ENCODE peak calls at places on chromosomes 7 and 10, in eight cellular contexts. L, X, B, T, I, Q, D and V are unnamed samples.
A peak's percentile ranks its signal among the peaks of the same experiment; 100 is the strongest.

GRCh38 chr7:1758417-1758858 is 88.4 kb downstream of the ELFN1 start:
- DNase-seq in Q (no peak), T (no peak), D (peak; percentile 54), I (peak; percentile 59), B (peak; percentile 41), L (no peak), X (peak; percentile 35), V (peak; percentile 64)

GRCh38 chr10:28987555-28988320 is 301.1 kb upstream of the LYZL1 start:
- DNase-seq in L (no peak), B (no peak), X (no peak), T (no peak), Q (no peak), I (no peak), D (no peak), V (no peak)

GRCh38 chr10:100970076-100970913 is 991 bp downstream of the SEMA4G start:
- DNase-seq in L (no peak), Q (no peak), B (no peak), X (no peak), T (no peak), I (peak; percentile 52), D (peak; percentile 77), V (peak; percentile 42)

GRCh38 chr10:58746470-58747185 is 234.0 kb downstream of the BICC1 start:
- DNase-seq in B (no peak), D (no peak), T (no peak), X (peak; percentile 17), Q (no peak), L (no peak), I (peak; percentile 43), V (no peak)

GRCh38 chr7:44379366-44380178 is 54.2 kb upstream of the CAMK2B start:
- DNase-seq in D (no peak), Q (no peak), I (no peak), L (peak; percentile 40), B (peak; percentile 48), T (no peak), X (peak; percentile 29), V (no peak)

GRCh38 chr7:10128748-10129147 is 844.9 kb upstream of the PHF14 start:
- DNase-seq in B (no peak), Q (no peak), X (no peak), L (no peak), I (peak; percentile 52), T (no peak), D (peak; percentile 4), V (peak; percentile 47)

GRCh38 chr10:77505431-77506334 is 131.9 kb downstream of the KCNMA1 start:
- DNase-seq in B (peak; percentile 88), D (no peak), T (no peak), L (peak; percentile 89), Q (peak; percentile 85), I (no peak), X (peak; percentile 64), V (no peak)

GRCh38 chr10:46543379-46544014 is 13.0 kb downstream of the GPRIN2 start:
- DNase-seq in X (no peak), B (no peak), T (no peak), I (no peak), D (no peak), Q (no peak), L (no peak), V (no peak)

GRCh38 chr7:121582258-121582657 is 186.2 kb upstream of the FAM3C start:
- DNase-seq in Q (no peak), I (no peak), X (no peak), T (no peak), D (no peak), B (no peak), L (no peak), V (no peak)

GRCh38 chr7:121591916-121592315 is 195.8 kb upstream of the FAM3C start:
- DNase-seq in I (no peak), T (no peak), L (no peak), B (no peak), X (no peak), Q (no peak), D (no peak), V (no peak)

DNA sequence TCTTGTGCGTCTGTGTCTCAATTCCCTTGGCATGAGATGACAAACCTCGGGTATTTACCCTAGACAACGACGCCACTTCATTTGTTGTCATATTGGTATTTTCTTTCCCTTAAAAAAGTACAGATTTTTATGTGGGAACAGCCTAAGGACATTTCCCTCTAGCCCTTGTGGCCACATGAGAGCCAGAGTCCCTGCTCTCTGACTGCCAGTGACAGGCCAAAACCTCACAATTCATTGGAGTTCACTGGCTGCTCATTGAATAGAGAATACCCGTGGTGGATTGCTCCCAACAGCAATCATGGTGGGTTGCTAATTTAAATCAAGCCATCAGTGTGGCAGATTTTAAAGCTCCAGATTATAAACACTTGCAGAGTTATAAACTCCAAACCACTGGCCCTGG is 191.3 kb upstream of the FAM3C start:
- DNase-seq in B (no peak), D (no peak), T (no peak), Q (no peak), I (no peak), L (no peak), X (no peak), V (no peak)
- TF ChIP-seq CTCF in B (no peak), D (no peak), T (no peak), Q (no peak), I (no peak), L (no peak), X (no peak), V (no peak)

GRCh38 chr10:35382096-35382495 is 45.8 kb downstream of the CCNY start:
- DNase-seq in I (no peak), X (no peak), T (no peak), B (no peak), Q (no peak), D (no peak), L (no peak), V (no peak)

GRCh38 chr10:35377050-35377723 is 40.9 kb downstream of the CCNY start:
- DNase-seq in D (no peak), I (no peak), Q (no peak), L (no peak), X (no peak), B (peak; percentile 48), T (no peak), V (no peak)

GRCh38 chr10:35375091-35375765 is 38.9 kb downstream of the CCNY start:
- DNase-seq in I (no peak), Q (no peak), L (no peak), D (no peak), X (peak; percentile 45), B (peak; percentile 62), T (no peak), V (no peak)

GRCh38 chr10:35378547-35379210 is 42.4 kb downstream of the CCNY start:
- DNase-seq in Q (no peak), T (no peak), B (peak; percentile 72), X (peak; percentile 54), L (no peak), D (peak; percentile 62), I (no peak), V (no peak)

DNA sequence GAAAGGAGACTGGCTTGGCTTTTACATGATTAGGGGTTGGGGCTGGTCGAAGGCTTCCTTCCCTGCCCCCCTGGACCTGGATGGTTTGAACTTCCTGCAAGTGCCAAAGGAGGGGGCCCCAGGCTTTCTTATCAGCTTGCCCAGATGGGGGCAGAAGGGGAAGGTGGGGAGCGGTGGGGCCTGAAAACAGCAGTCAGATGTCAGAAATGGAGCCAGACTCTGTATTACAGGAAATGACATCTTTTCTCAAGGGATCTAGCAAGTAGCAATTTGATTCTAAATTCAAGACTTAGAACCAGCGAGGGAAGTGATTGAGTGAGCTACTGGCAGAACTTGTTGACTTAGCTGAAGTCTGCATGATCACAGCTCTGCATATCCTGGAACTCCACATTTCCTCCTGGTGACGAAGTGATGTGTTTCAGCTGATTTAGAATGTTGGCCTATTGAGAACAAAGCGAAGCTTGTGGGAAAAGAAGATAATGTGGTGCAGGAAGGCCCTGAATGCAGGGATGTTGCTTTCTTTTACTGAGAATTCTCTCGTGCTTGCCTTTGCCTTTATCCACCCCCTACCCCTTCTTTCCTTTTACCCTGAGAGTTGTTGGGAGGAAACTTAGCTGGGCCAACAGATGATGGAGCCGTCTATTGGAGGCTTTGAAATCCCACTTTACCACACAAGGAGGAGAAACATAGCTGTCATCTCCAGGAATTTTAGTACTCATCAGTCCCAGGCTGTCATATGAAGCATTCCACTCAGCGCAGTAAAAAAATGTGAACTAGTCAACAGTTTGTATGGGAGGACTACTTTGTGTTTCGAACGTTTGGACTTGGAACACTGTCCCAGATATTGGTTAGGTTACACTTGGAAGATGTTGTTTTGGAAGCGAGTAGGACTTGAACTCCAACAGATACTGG is 43.2 kb downstream of the CCNY start:
- DNase-seq in D (peak; percentile 93), I (peak; percentile 67), Q (no peak), L (no peak), T (peak; percentile 69), B (peak; percentile 93), X (peak; percentile 94), V (no peak)
- H3K4me3 ChIP-seq in D (peak overlapping the region; percentile 27), I (no peak overlapping the region), Q (no peak overlapping the region), L (no peak overlapping the region), T (no peak overlapping the region), B (no peak overlapping the region), X (peak overlapping the region; percentile 21), V (no peak overlapping the region)

GRCh38 chr10:62075414-62075813 is 173.9 kb downstream of the ARID5B start:
- DNase-seq in T (no peak), I (no peak), B (no peak), Q (no peak), X (no peak), D (no peak), L (peak; percentile 65), V (no peak)

GRCh38 chr10:62075912-62076311 is 174.4 kb downstream of the ARID5B start:
- DNase-seq in B (no peak), D (no peak), Q (no peak), T (no peak), I (no peak), L (peak; percentile 38), X (no peak), V (no peak)

GRCh38 chr10:62079885-62080559 is 178.5 kb downstream of the ARID5B start:
- DNase-seq in L (no peak), D (no peak), X (no peak), Q (no peak), T (peak; percentile 44), I (no peak), B (no peak), V (no peak)

GRCh38 chr10:62076872-62077271 is 175.4 kb downstream of the ARID5B start:
- DNase-seq in B (peak; percentile 90), D (no peak), Q (peak; percentile 27), L (peak; percentile 73), I (no peak), X (peak; percentile 58), T (no peak), V (no peak)

GRCh38 chr10:62077330-62078015 is 176.0 kb downstream of the ARID5B start:
- DNase-seq in X (no peak), L (no peak), T (no peak), Q (no peak), D (no peak), I (no peak), B (no peak), V (no peak)
- TF ChIP-seq CTCF in X (no peak), L (no peak), T (no peak), Q (no peak), D (no peak), I (no peak), B (no peak), V (no peak)

DNA sequence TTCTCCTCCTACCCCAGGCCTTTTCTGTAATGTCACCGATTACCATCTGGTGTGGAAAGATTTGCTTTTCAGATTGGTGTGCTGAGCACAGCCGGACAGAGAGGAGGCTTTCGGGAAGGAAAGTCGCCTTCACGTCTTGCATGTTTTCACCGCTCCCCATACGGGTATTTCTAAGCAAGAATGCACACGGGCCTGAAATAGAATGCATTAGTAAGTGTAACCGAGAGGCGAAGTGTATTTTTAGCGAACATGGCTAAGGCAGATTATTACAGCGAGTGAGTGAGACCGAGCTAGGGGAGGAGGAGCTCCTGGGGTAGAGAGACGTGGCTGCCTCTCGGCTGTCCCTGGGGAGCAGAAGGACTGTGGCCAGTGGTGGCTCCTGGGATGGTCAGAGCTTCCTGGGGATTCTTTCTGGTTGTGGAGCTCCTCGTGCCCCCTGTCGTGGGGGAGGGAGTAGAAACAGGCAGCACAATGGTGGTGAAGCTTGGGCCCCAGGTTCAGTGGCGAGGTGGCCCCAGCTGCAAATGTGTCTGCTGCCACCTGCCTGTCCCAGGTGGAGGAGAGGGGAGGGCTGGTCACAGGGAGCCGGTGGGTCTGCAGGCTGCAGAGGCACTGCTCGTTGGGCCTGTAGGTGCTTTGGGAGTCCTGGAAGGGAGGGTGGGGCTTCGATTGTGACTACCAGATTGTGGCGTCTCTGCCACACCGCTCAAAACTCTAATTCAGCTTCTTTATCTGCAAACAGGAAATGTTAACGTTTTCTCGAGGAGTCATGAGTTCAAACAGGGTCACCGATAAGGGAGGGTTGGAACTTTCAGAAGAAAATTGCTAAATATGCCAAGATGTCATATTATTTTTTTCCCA is 135.8 kb downstream of the CAMK1D start:
- DNase-seq in D (no peak), L (no peak), X (no peak), I (peak; percentile 41), Q (no peak), T (peak; percentile 52), B (peak; percentile 33), V (no peak)
- H3K4me3 ChIP-seq in D (no peak overlapping the region), L (no peak overlapping the region), X (no peak overlapping the region), I (no peak overlapping the region), Q (no peak overlapping the region), T (peak overlapping the region; percentile 37), B (no peak overlapping the region), V (no peak overlapping the region)